ENCODE peak calls at places on chromosomes 3 and 15, in ten cellular contexts. P is AG04450; L is aorta; C is heart left ventricle; B is dorsolateral prefrontal cortex; K is AG09309; R is CD8-positive, alpha-beta T cell; N is A549; U is hepatocyte; E is brain microvascular endothelial cell. T is an unnamed sample.
A peak's percentile ranks its signal among the peaks of the same experiment; 100 is the strongest.

GRCh38 chr3:140403559-140403958 is 274.3 kb upstream of the TRIM42 start:
- DNase-seq in R (no peak), E (no peak), N (no peak), K (no peak), C (no peak), U (no peak), P (no peak), B (no peak), L (no peak), T (peak; percentile 90)

GRCh38 chr15:65887565-65887964 is 18.3 kb downstream of the RAB11A start:
- DNase-seq in R (peak; percentile 8), L (no peak), U (no peak), K (no peak), N (no peak), E (no peak), P (no peak), C (no peak), B (no peak), T (no peak)

GRCh38 chr15:99371180-99372103 is 120.2 kb downstream of the LRRC28 start:
- DNase-seq in R (no peak), E (no peak), N (no peak), P (no peak), C (no peak), U (no peak), B (no peak), L (no peak), K (peak; percentile 35), T (no peak)

GRCh38 chr15:44836094-44836493 is 99.8 kb downstream of the TRIM69 start:
- DNase-seq in U (no peak), P (no peak), E (no peak), B (no peak), C (no peak), K (no peak), N (no peak), L (no peak), R (no peak), T (no peak)

GRCh38 chr3:105473521-105474223 is 107.0 kb downstream of the ALCAM start:
- DNase-seq in L (no peak), C (no peak), E (peak; percentile 88), P (peak; percentile 48), B (no peak), R (no peak), N (no peak), K (peak; percentile 68), U (peak; percentile 8), T (no peak)

GRCh38 chr3:19885468-19885867 is 48.5 kb downstream of the EFHB start:
- DNase-seq in N (peak; percentile 45), P (no peak), K (no peak), R (no peak), U (peak; percentile 58), E (peak; percentile 6), L (no peak), B (no peak), C (no peak), T (no peak)

GRCh38 chr15:74319596-74320357 is 47.7 kb downstream of the CYP11A1 start:
- DNase-seq in C (no peak), P (no peak), N (no peak), K (no peak), U (no peak), E (no peak), R (no peak), B (no peak), L (no peak), T (no peak)

GRCh38 chr15:65311760-65312159 is 7.3 kb downstream of the RNU5B-1 start:
- DNase-seq in R (no peak), K (no peak), N (no peak), L (peak; percentile 24), B (no peak), U (no peak), C (no peak), E (no peak), P (no peak), T (no peak)

GRCh38 chr3:48656061-48656840 is 6.4 kb downstream of the CELSR3 start:
- DNase-seq in E (peak; percentile 14), U (peak; percentile 90), N (peak; percentile 82), B (peak; percentile 53), R (peak; percentile 71), L (peak; percentile 95), P (no peak), C (peak; percentile 92), K (peak; percentile 10), T (peak; percentile 87)

GRCh38 chr3:172904817-172905479 is 154.4 kb downstream of the ECT2 start:
- DNase-seq in U (no peak), E (no peak), L (no peak), P (no peak), N (no peak), R (no peak), C (no peak), K (no peak), B (no peak), T (no peak)

GRCh38 chr3:129705274-129705673 is 98.8 kb upstream of the PLXND1 start:
- DNase-seq in E (no peak), R (no peak), B (no peak), L (no peak), P (no peak), U (no peak), N (no peak), K (no peak), C (no peak), T (no peak)

GRCh38 chr15:70526221-70526973 is 237.0 kb downstream of the UACA start:
- DNase-seq in C (no peak), P (no peak), K (peak; percentile 63), N (peak; percentile 85), B (no peak), E (peak; percentile 89), U (peak; percentile 82), R (no peak), L (no peak), T (no peak)

GRCh38 chr3:36524560-36524959 is 144.3 kb downstream of the STAC start:
- DNase-seq in N (no peak), R (no peak), E (no peak), P (no peak), K (no peak), U (no peak), B (no peak), C (no peak), L (no peak), T (no peak)

GRCh38 chr3:137764001-137764433 is at the start of gene SOX14:
- DNase-seq in C (no peak), N (no peak), U (peak; percentile 60), R (no peak), P (no peak), L (no peak), K (no peak), B (no peak), E (no peak), T (peak; percentile 64)

GRCh38 chr3:136929984-136930671 is 27.7 kb upstream of the IL20RB start:
- DNase-seq in U (peak; percentile 35), E (no peak), R (no peak), L (no peak), K (no peak), P (no peak), C (no peak), B (no peak), N (peak; percentile 8), T (no peak)

GRCh38 chr3:48492461-48493202 is 11.3 kb downstream of the SHISA5 start:
- DNase-seq in P (no peak), U (no peak), R (no peak), K (peak; percentile 56), N (no peak), B (no peak), C (no peak), E (no peak), L (no peak), T (no peak)

GRCh38 chr15:90883971-90884718 is at the start of gene FES:
- DNase-seq in C (peak; percentile 91), P (no peak), K (no peak), E (no peak), L (peak; percentile 89), U (peak; percentile 70), B (no peak), N (no peak), R (no peak), T (peak; percentile 97)

GRCh38 chr3:9076985-9077384 is 113.7 kb upstream of the RAD18 start:
- DNase-seq in R (no peak), C (no peak), U (no peak), K (no peak), E (no peak), N (no peak), P (no peak), L (no peak), B (no peak), T (no peak)

GRCh38 chr15:98952381-98952803 is 55.2 kb downstream of the PGPEP1L start:
- DNase-seq in R (no peak), L (no peak), P (no peak), U (no peak), B (no peak), C (no peak), K (no peak), N (no peak), E (no peak), T (no peak)

GRCh38 chr3:147387550-147388394 is 18.6 kb downstream of the ZIC4 start:
- DNase-seq in U (no peak), R (no peak), P (no peak), N (no peak), E (no peak), B (peak; percentile 34), K (no peak), L (no peak), C (no peak), T (no peak)
- H3K4me3 ChIP-seq in U (no peak overlapping the region), R (no peak overlapping the region), P (no peak overlapping the region), N (no peak overlapping the region), E (peak overlapping the region; percentile 12), B (no peak overlapping the region), K (no peak overlapping the region), L (no peak overlapping the region), C (no peak overlapping the region), T (no peak overlapping the region)

DNA sequence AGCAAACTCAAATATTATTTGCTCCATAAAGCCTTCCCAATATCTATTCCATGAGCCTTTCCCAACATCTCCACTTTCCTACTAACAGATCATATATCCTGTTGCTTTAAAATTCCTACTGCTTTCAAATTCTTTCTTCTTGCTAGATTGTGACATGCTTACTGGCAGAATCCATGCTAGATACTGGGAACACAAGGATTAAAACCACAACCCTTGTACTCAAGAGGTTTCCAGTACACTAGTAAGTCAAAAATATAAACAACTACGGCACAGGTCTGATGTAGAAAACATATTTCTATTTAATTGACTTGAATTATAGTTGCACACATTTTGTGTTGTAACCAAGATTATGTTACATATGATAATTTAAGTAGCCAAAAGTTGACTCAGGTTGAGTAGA is 275.0 kb downstream of the ZBTB20 start:
- DNase-seq in B (no peak), N (no peak), L (no peak), E (no peak), C (no peak), R (no peak), U (no peak), P (no peak), K (no peak), T (no peak)
- H3K4me3 ChIP-seq in B (no peak overlapping the region), N (no peak overlapping the region), L (no peak overlapping the region), E (no peak overlapping the region), C (no peak overlapping the region), R (no peak overlapping the region), U (no peak overlapping the region), P (no peak overlapping the region), K (no peak overlapping the region), T (no peak overlapping the region)

GRCh38 chr3:184337981-184338380 is 581 bp downstream of the FAM131A start:
- DNase-seq in K (no peak), R (no peak), B (no peak), E (no peak), L (no peak), U (no peak), P (no peak), N (no peak), C (no peak), T (peak; percentile 24)
- H3K4me3 ChIP-seq in K (no peak overlapping the region), R (no peak overlapping the region), B (peak overlapping the region; percentile 50), E (peak overlapping the region; percentile 34), L (peak overlapping the region; percentile 19), U (no peak overlapping the region), P (peak overlapping the region; percentile 25), N (no peak overlapping the region), C (peak overlapping the region; percentile 90), T (no peak overlapping the region)

GRCh38 chr3:192372001-192372400 is 355.3 kb downstream of the FGF12 start:
- DNase-seq in R (no peak), C (no peak), B (peak; percentile 59), L (no peak), U (no peak), N (no peak), E (no peak), K (no peak), P (no peak), T (no peak)
- H3K4me3 ChIP-seq in R (no peak overlapping the region), C (no peak overlapping the region), B (no peak overlapping the region), L (no peak overlapping the region), U (no peak overlapping the region), N (no peak overlapping the region), E (no peak overlapping the region), K (no peak overlapping the region), P (no peak overlapping the region), T (no peak overlapping the region)